ENCODE peak calls at places on chromosome 18, in four cellular contexts. A, V, S and P are unnamed samples.

GRCh38 chr18:13725566-13726227 is 661 bp downstream of the FAM210A start:
- DNase-seq in S (no peak), V (no peak), A (peak; percentile 3), P (no peak)

GRCh38 chr18:38450876-38451275 is 885.3 kb upstream of the CELF4 start:
- DNase-seq in S (no peak), V (no peak), A (no peak), P (no peak)

GRCh38 chr18:22542400-22542835 is 124.7 kb upstream of the CTAGE1 start:
- DNase-seq in S (no peak), V (no peak), A (peak; percentile 81), P (peak; percentile 12)

GRCh38 chr18:66222174-66222573 is 381.7 kb downstream of the CDH19 start:
- DNase-seq in A (no peak), V (no peak), S (no peak), P (peak; percentile 2)

GRCh38 chr18:52288403-52289004 is 51.5 kb upstream of the DCC start:
- DNase-seq in V (no peak), A (peak; percentile 1), S (no peak), P (no peak)

GRCh38 chr18:52722904-52723303 is 382.9 kb downstream of the DCC start:
- DNase-seq in V (no peak), S (no peak), A (no peak), P (no peak)

GRCh38 chr18:51666717-51667320 is 469.3 kb upstream of the MEX3C start:
- DNase-seq in A (peak; percentile 8), S (no peak), V (no peak), P (no peak)

GRCh38 chr18:59279193-59279592 is 5.9 kb upstream of the RAX start:
- DNase-seq in A (peak; percentile 40), S (no peak), V (no peak), P (no peak)

GRCh38 chr18:58216071-58216471 is 172.0 kb downstream of the NEDD4L start:
- DNase-seq in V (no peak), A (peak; percentile 36), S (no peak), P (no peak)